ENCODE peak calls at places on chromosomes 6 and 20, in five cellular contexts. One of them, this sample, is unnamed.

GRCh38 chr20:23362392-23363256 is 642 bp downstream of the GZF1 start:
- DNase-seq in stimulated activated naive CD8-positive, alpha-beta T cell treated with anti-CD3 and anti-CD28 coated beads, Interleukin-15, Interleukin-2, amounts not matched to agents 100 U/mL and 50 U/mL, for 24 hours: peak; percentile 35
- DNase-seq in aorta: peak; percentile 89
- DNase-seq in SW480: peak; percentile 55
- DNase-seq in natural killer cell: peak; percentile 64
- DNase-seq in this sample: no peak

GRCh38 chr20:44207066-44207723 is 3.4 kb downstream of the OSER1 start:
- DNase-seq in stimulated activated naive CD8-positive, alpha-beta T cell treated with anti-CD3 and anti-CD28 coated beads, Interleukin-15, Interleukin-2, amounts not matched to agents 100 U/mL and 50 U/mL, for 24 hours: no peak
- DNase-seq in aorta: no peak
- DNase-seq in SW480: no peak
- DNase-seq in natural killer cell: no peak
- DNase-seq in this sample: no peak

GRCh38 chr6:5275497-5275896 is 14.2 kb downstream of the FARS2 start:
- DNase-seq in stimulated activated naive CD8-positive, alpha-beta T cell treated with anti-CD3 and anti-CD28 coated beads, Interleukin-15, Interleukin-2, amounts not matched to agents 100 U/mL and 50 U/mL, for 24 hours: no peak
- DNase-seq in aorta: no peak
- DNase-seq in SW480: no peak
- DNase-seq in natural killer cell: no peak
- DNase-seq in this sample: no peak

GRCh38 chr6:163554663-163555062 is 140.1 kb downstream of the QKI start:
- DNase-seq in stimulated activated naive CD8-positive, alpha-beta T cell treated with anti-CD3 and anti-CD28 coated beads, Interleukin-15, Interleukin-2, amounts not matched to agents 100 U/mL and 50 U/mL, for 24 hours: peak; percentile 66
- DNase-seq in aorta: peak; percentile 80
- DNase-seq in SW480: no peak
- DNase-seq in natural killer cell: peak; percentile 48
- DNase-seq in this sample: peak; percentile 48

GRCh38 chr20:1460275-1460674 is 6.4 kb downstream of the NSFL1C start:
- DNase-seq in stimulated activated naive CD8-positive, alpha-beta T cell treated with anti-CD3 and anti-CD28 coated beads, Interleukin-15, Interleukin-2, amounts not matched to agents 100 U/mL and 50 U/mL, for 24 hours: no peak
- DNase-seq in aorta: no peak
- DNase-seq in SW480: no peak
- DNase-seq in natural killer cell: no peak
- DNase-seq in this sample: no peak

GRCh38 chr6:129329677-129330076 is 380.3 kb downstream of the ARHGAP18 start:
- DNase-seq in stimulated activated naive CD8-positive, alpha-beta T cell treated with anti-CD3 and anti-CD28 coated beads, Interleukin-15, Interleukin-2, amounts not matched to agents 100 U/mL and 50 U/mL, for 24 hours: no peak
- DNase-seq in aorta: no peak
- DNase-seq in SW480: no peak
- DNase-seq in natural killer cell: no peak
- DNase-seq in this sample: no peak

GRCh38 chr20:40811004-40811403 is 122.0 kb upstream of the MAFB start:
- DNase-seq in stimulated activated naive CD8-positive, alpha-beta T cell treated with anti-CD3 and anti-CD28 coated beads, Interleukin-15, Interleukin-2, amounts not matched to agents 100 U/mL and 50 U/mL, for 24 hours: no peak
- DNase-seq in aorta: no peak
- DNase-seq in SW480: no peak
- DNase-seq in natural killer cell: no peak
- DNase-seq in this sample: no peak

GRCh38 chr6:161486326-161486725 is 212.5 kb upstream of the AGPAT4 start:
- DNase-seq in stimulated activated naive CD8-positive, alpha-beta T cell treated with anti-CD3 and anti-CD28 coated beads, Interleukin-15, Interleukin-2, amounts not matched to agents 100 U/mL and 50 U/mL, for 24 hours: no peak
- DNase-seq in aorta: no peak
- DNase-seq in SW480: no peak
- DNase-seq in natural killer cell: no peak
- DNase-seq in this sample: no peak

GRCh38 chr6:92684386-92684785 is 735.0 kb downstream of the EPHA7 start:
- DNase-seq in stimulated activated naive CD8-positive, alpha-beta T cell treated with anti-CD3 and anti-CD28 coated beads, Interleukin-15, Interleukin-2, amounts not matched to agents 100 U/mL and 50 U/mL, for 24 hours: no peak
- DNase-seq in aorta: no peak
- DNase-seq in SW480: no peak
- DNase-seq in natural killer cell: no peak
- DNase-seq in this sample: no peak

GRCh38 chr20:10513931-10514575 is 78.9 kb downstream of the SLX4IP start:
- DNase-seq in stimulated activated naive CD8-positive, alpha-beta T cell treated with anti-CD3 and anti-CD28 coated beads, Interleukin-15, Interleukin-2, amounts not matched to agents 100 U/mL and 50 U/mL, for 24 hours: no peak
- DNase-seq in aorta: no peak
- DNase-seq in SW480: no peak
- DNase-seq in natural killer cell: no peak
- DNase-seq in this sample: no peak

GRCh38 chr6:62452586-62452985 is 166.6 kb upstream of the KHDRBS2 start:
- DNase-seq in stimulated activated naive CD8-positive, alpha-beta T cell treated with anti-CD3 and anti-CD28 coated beads, Interleukin-15, Interleukin-2, amounts not matched to agents 100 U/mL and 50 U/mL, for 24 hours: no peak
- DNase-seq in aorta: no peak
- DNase-seq in SW480: no peak
- DNase-seq in natural killer cell: no peak
- DNase-seq in this sample: no peak

GRCh38 chr6:4125933-4126864 is 9.2 kb downstream of the ECI2 start:
- DNase-seq in stimulated activated naive CD8-positive, alpha-beta T cell treated with anti-CD3 and anti-CD28 coated beads, Interleukin-15, Interleukin-2, amounts not matched to agents 100 U/mL and 50 U/mL, for 24 hours: no peak
- DNase-seq in aorta: no peak
- DNase-seq in SW480: peak; percentile 40
- DNase-seq in natural killer cell: no peak
- DNase-seq in this sample: no peak

GRCh38 chr6:122405417-122405816 is 6.0 kb downstream of the HSF2 start:
- DNase-seq in stimulated activated naive CD8-positive, alpha-beta T cell treated with anti-CD3 and anti-CD28 coated beads, Interleukin-15, Interleukin-2, amounts not matched to agents 100 U/mL and 50 U/mL, for 24 hours: no peak
- DNase-seq in aorta: no peak
- DNase-seq in SW480: no peak
- DNase-seq in natural killer cell: no peak
- DNase-seq in this sample: no peak

GRCh38 chr6:23272536-23272935 is 703.2 kb downstream of the HDGFL1 start:
- DNase-seq in stimulated activated naive CD8-positive, alpha-beta T cell treated with anti-CD3 and anti-CD28 coated beads, Interleukin-15, Interleukin-2, amounts not matched to agents 100 U/mL and 50 U/mL, for 24 hours: no peak
- DNase-seq in aorta: no peak
- DNase-seq in SW480: no peak
- DNase-seq in natural killer cell: no peak
- DNase-seq in this sample: no peak

GRCh38 chr6:152232494-152233151 is 404.5 kb downstream of the SYNE1 start:
- DNase-seq in stimulated activated naive CD8-positive, alpha-beta T cell treated with anti-CD3 and anti-CD28 coated beads, Interleukin-15, Interleukin-2, amounts not matched to agents 100 U/mL and 50 U/mL, for 24 hours: peak; percentile 23
- DNase-seq in aorta: no peak
- DNase-seq in SW480: peak; percentile 48
- DNase-seq in natural killer cell: no peak
- DNase-seq in this sample: no peak

GRCh38 chr6:31961616-31962015 is 2.6 kb downstream of the SKIC2 start:
- DNase-seq in stimulated activated naive CD8-positive, alpha-beta T cell treated with anti-CD3 and anti-CD28 coated beads, Interleukin-15, Interleukin-2, amounts not matched to agents 100 U/mL and 50 U/mL, for 24 hours: no peak
- DNase-seq in aorta: no peak
- DNase-seq in SW480: no peak
- DNase-seq in natural killer cell: no peak
- DNase-seq in this sample: no peak

GRCh38 chr6:17418281-17419188 is 25.1 kb downstream of the CAP2 start:
- DNase-seq in stimulated activated naive CD8-positive, alpha-beta T cell treated with anti-CD3 and anti-CD28 coated beads, Interleukin-15, Interleukin-2, amounts not matched to agents 100 U/mL and 50 U/mL, for 24 hours: no peak
- DNase-seq in aorta: no peak
- DNase-seq in SW480: no peak
- DNase-seq in natural killer cell: no peak
- DNase-seq in this sample: no peak

GRCh38 chr20:63700199-63701050 is 4.0 kb downstream of the TNFRSF6B start:
- DNase-seq in stimulated activated naive CD8-positive, alpha-beta T cell treated with anti-CD3 and anti-CD28 coated beads, Interleukin-15, Interleukin-2, amounts not matched to agents 100 U/mL and 50 U/mL, for 24 hours: no peak
- DNase-seq in aorta: peak; percentile 63
- DNase-seq in SW480: no peak
- DNase-seq in natural killer cell: no peak
- DNase-seq in this sample: peak; percentile 78

GRCh38 chr20:6231551-6231950 is 108.7 kb upstream of the FERMT1 start:
- DNase-seq in stimulated activated naive CD8-positive, alpha-beta T cell treated with anti-CD3 and anti-CD28 coated beads, Interleukin-15, Interleukin-2, amounts not matched to agents 100 U/mL and 50 U/mL, for 24 hours: no peak
- DNase-seq in aorta: no peak
- DNase-seq in SW480: no peak
- DNase-seq in natural killer cell: no peak
- DNase-seq in this sample: no peak

GRCh38 chr6:138419766-138420165 is 15.7 kb downstream of the HEBP2 start:
- DNase-seq in stimulated activated naive CD8-positive, alpha-beta T cell treated with anti-CD3 and anti-CD28 coated beads, Interleukin-15, Interleukin-2, amounts not matched to agents 100 U/mL and 50 U/mL, for 24 hours: no peak
- DNase-seq in aorta: no peak
- DNase-seq in SW480: no peak
- DNase-seq in natural killer cell: no peak
- DNase-seq in this sample: no peak

GRCh38 chr6:37021356-37022129 is 16.1 kb downstream of the FGD2 start:
- DNase-seq in stimulated activated naive CD8-positive, alpha-beta T cell treated with anti-CD3 and anti-CD28 coated beads, Interleukin-15, Interleukin-2, amounts not matched to agents 100 U/mL and 50 U/mL, for 24 hours: peak; percentile 73
- DNase-seq in aorta: peak; percentile 60
- DNase-seq in SW480: peak; percentile 20
- DNase-seq in natural killer cell: peak; percentile 34
- DNase-seq in this sample: no peak

GRCh38 chr6:136643850-136644596 is 93.8 kb upstream of the MAP7 start:
- DNase-seq in stimulated activated naive CD8-positive, alpha-beta T cell treated with anti-CD3 and anti-CD28 coated beads, Interleukin-15, Interleukin-2, amounts not matched to agents 100 U/mL and 50 U/mL, for 24 hours: peak; percentile 88
- DNase-seq in aorta: peak; percentile 96
- DNase-seq in SW480: peak; percentile 67
- DNase-seq in natural killer cell: peak; percentile 69
- DNase-seq in this sample: peak; percentile 91

GRCh38 chr20:41869261-41869660 is 251.1 kb upstream of the CHD6 start:
- DNase-seq in stimulated activated naive CD8-positive, alpha-beta T cell treated with anti-CD3 and anti-CD28 coated beads, Interleukin-15, Interleukin-2, amounts not matched to agents 100 U/mL and 50 U/mL, for 24 hours: no peak
- DNase-seq in aorta: no peak
- DNase-seq in SW480: no peak
- DNase-seq in natural killer cell: no peak
- DNase-seq in this sample: no peak

GRCh38 chr6:80437186-80437585 is 330.7 kb downstream of the BCKDHB start:
- DNase-seq in stimulated activated naive CD8-positive, alpha-beta T cell treated with anti-CD3 and anti-CD28 coated beads, Interleukin-15, Interleukin-2, amounts not matched to agents 100 U/mL and 50 U/mL, for 24 hours: no peak
- DNase-seq in aorta: no peak
- DNase-seq in SW480: no peak
- DNase-seq in natural killer cell: no peak
- DNase-seq in this sample: no peak

GRCh38 chr6:34393191-34393967 is 910 bp upstream of the NUDT3 start:
- DNase-seq in stimulated activated naive CD8-positive, alpha-beta T cell treated with anti-CD3 and anti-CD28 coated beads, Interleukin-15, Interleukin-2, amounts not matched to agents 100 U/mL and 50 U/mL, for 24 hours: peak; percentile 11
- DNase-seq in aorta: no peak
- DNase-seq in SW480: no peak
- DNase-seq in natural killer cell: no peak
- DNase-seq in this sample: no peak

GRCh38 chr6:71262914-71263313 is 25.7 kb upstream of the OGFRL1 start:
- DNase-seq in stimulated activated naive CD8-positive, alpha-beta T cell treated with anti-CD3 and anti-CD28 coated beads, Interleukin-15, Interleukin-2, amounts not matched to agents 100 U/mL and 50 U/mL, for 24 hours: no peak
- DNase-seq in aorta: no peak
- DNase-seq in SW480: no peak
- DNase-seq in natural killer cell: no peak
- DNase-seq in this sample: no peak

GRCh38 chr20:22495172-22495571 is 89.2 kb downstream of the FOXA2 start:
- DNase-seq in stimulated activated naive CD8-positive, alpha-beta T cell treated with anti-CD3 and anti-CD28 coated beads, Interleukin-15, Interleukin-2, amounts not matched to agents 100 U/mL and 50 U/mL, for 24 hours: no peak
- DNase-seq in aorta: no peak
- DNase-seq in SW480: no peak
- DNase-seq in natural killer cell: no peak
- DNase-seq in this sample: no peak

GRCh38 chr20:51542894-51543788 is 622 bp upstream of the NFATC2 start:
- DNase-seq in stimulated activated naive CD8-positive, alpha-beta T cell treated with anti-CD3 and anti-CD28 coated beads, Interleukin-15, Interleukin-2, amounts not matched to agents 100 U/mL and 50 U/mL, for 24 hours: no peak
- DNase-seq in aorta: no peak
- DNase-seq in SW480: no peak
- DNase-seq in natural killer cell: no peak
- DNase-seq in this sample: peak; percentile 79